ENCODE peak calls at places on chromosomes 11 and 22, in seven cellular contexts. K, P, Y, L, Z, V and S are unnamed samples.

GRCh38 chr11:44171518-44171917 is 76.0 kb downstream of the EXT2 start:
- DNase-seq in K (no peak), P (no peak), Y (no peak), L (no peak), Z (no peak), V (no peak), S (no peak)

GRCh38 chr22:40714514-40714966 is 35.3 kb downstream of the MCHR1 start:
- DNase-seq in K (no peak), P (no peak), Y (peak), L (peak), Z (no peak), V (no peak), S (no peak)

GRCh38 chr22:17430298-17430900 is 61.1 kb downstream of the CECR2 start:
- DNase-seq in K (no peak), P (no peak), Y (no peak), L (no peak), Z (peak), V (no peak), S (no peak)

GRCh38 chr22:17114958-17115235 is 6.3 kb downstream of the TMEM121B start:
- DNase-seq in K (no peak), P (no peak), Y (no peak), L (no peak), Z (no peak), V (no peak), S (no peak)

GRCh38 chr22:37465721-37466120 is 20.5 kb downstream of the MFNG start:
- DNase-seq in K (no peak), P (no peak), Y (no peak), L (no peak), Z (no peak), V (no peak), S (no peak)

GRCh38 chr11:66614073-66614472 is 2.4 kb upstream of the RBM14 start:
- DNase-seq in K (no peak), P (no peak), Y (no peak), L (no peak), Z (no peak), V (no peak), S (no peak)

GRCh38 chr11:12090761-12091261 is 19.6 kb upstream of the MICAL2 start:
- DNase-seq in K (no peak), P (no peak), Y (peak), L (no peak), Z (no peak), V (no peak), S (no peak)

GRCh38 chr11:45142241-45142885 is 4.1 kb upstream of the PRDM11 start:
- DNase-seq in K (peak), P (no peak), Y (no peak), L (no peak), Z (peak), V (no peak), S (no peak)

GRCh38 chr11:8297781-8298440 is 34.2 kb upstream of the LMO1 start:
- DNase-seq in K (no peak), P (no peak), Y (no peak), L (no peak), Z (no peak), V (no peak), S (no peak)

GRCh38 chr11:79414644-79415317 is 26.0 kb downstream of the TENM4 start:
- DNase-seq in K (peak), P (peak), Y (no peak), L (no peak), Z (peak), V (no peak), S (no peak)